ENCODE peak calls at places on chromosomes 6 and 20, in seven cellular contexts. I is heart left ventricle, G is stomach, B is suprapubic skin, R is uterus, H is body of pancreas, M is upper lobe of left lung. V is an unnamed sample.

GRCh38 chr6:46893648-46894047 is 28.1 kb downstream of the ADGRF5 start:
- DNase-seq in I (no peak), G (no peak), B (no peak), R (no peak), H (no peak), M (no peak), V (no peak)

GRCh38 chr6:169536446-169537170 is 165.2 kb downstream of the WDR27 start:
- DNase-seq in I (no peak), G (no peak), B (no peak), R (no peak), H (no peak), M (no peak), V (no peak)

GRCh38 chr20:29878281-29878741 is 1379.2 kb upstream of the DEFB115 start:
- DNase-seq in I (no peak), G (peak; percentile 26), B (peak; percentile 71), R (no peak), H (no peak), M (peak; percentile 41), V (no peak)

GRCh38 chr20:8018928-8019177 is 708 bp downstream of the TMX4 start:
- DNase-seq in I (no peak), G (no peak), B (no peak), R (no peak), H (no peak), M (no peak), V (no peak)

GRCh38 chr6:63804381-63804956 is 168.9 kb downstream of the PHF3 start:
- DNase-seq in I (no peak), G (no peak), B (no peak), R (no peak), H (no peak), M (no peak), V (no peak)

GRCh38 chr6:21138359-21139094 is 455.0 kb upstream of the SOX4 start:
- DNase-seq in I (no peak), G (no peak), B (no peak), R (no peak), H (no peak), M (no peak), V (no peak)

GRCh38 chr6:127266892-127267741 is 453 bp downstream of the RNF146 start:
- DNase-seq in I (peak; percentile 67), G (peak; percentile 48), B (peak; percentile 75), R (peak; percentile 52), H (peak; percentile 52), M (peak; percentile 93), V (no peak)

GRCh38 chr6:67252663-67253062 is 1382.4 kb upstream of the ADGRB3 start:
- DNase-seq in I (no peak), G (no peak), B (no peak), R (no peak), H (no peak), M (no peak), V (no peak)

GRCh38 chr20:16175322-16175721 is 397.9 kb downstream of the KIF16B start:
- DNase-seq in I (no peak), G (no peak), B (no peak), R (no peak), H (no peak), M (no peak), V (no peak)

GRCh38 chr6:157096522-157096921 is 226.8 kb downstream of the TMEM242 start:
- DNase-seq in I (peak; percentile 46), G (peak; percentile 35), B (no peak), R (no peak), H (peak; percentile 31), M (peak; percentile 61), V (no peak)

GRCh38 chr6:41199427-41200246 is 1.3 kb downstream of the TREML2 start:
- DNase-seq in I (no peak), G (no peak), B (no peak), R (no peak), H (no peak), M (no peak), V (no peak)

GRCh38 chr6:85081102-85081501 is 316.7 kb upstream of the TBX18 start:
- DNase-seq in I (no peak), G (no peak), B (no peak), R (no peak), H (no peak), M (no peak), V (no peak)

GRCh38 chr6:37483917-37484785 is 15.5 kb downstream of the CCDC167 start:
- DNase-seq in I (peak; percentile 60), G (peak; percentile 69), B (no peak), R (peak; percentile 61), H (peak; percentile 55), M (peak; percentile 92), V (peak; percentile 70)

GRCh38 chr6:31358302-31358701 is 1.3 kb upstream of the HLA-B start:
- DNase-seq in I (no peak), G (no peak), B (no peak), R (no peak), H (no peak), M (no peak), V (no peak)

GRCh38 chr20:48754269-48754668 is 73.5 kb downstream of the PREX1 start:
- DNase-seq in I (no peak), G (no peak), B (no peak), R (no peak), H (no peak), M (no peak), V (no peak)

GRCh38 chr6:22296936-22297335 is at the start of gene PRL:
- DNase-seq in I (no peak), G (no peak), B (no peak), R (no peak), H (no peak), M (no peak), V (no peak)

GRCh38 chr6:121651420-121651819 is 216.0 kb downstream of the GJA1 start:
- DNase-seq in I (no peak), G (no peak), B (no peak), R (no peak), H (no peak), M (no peak), V (no peak)

GRCh38 chr6:16524380-16524707 is 236.9 kb downstream of the ATXN1 start:
- DNase-seq in I (no peak), G (no peak), B (no peak), R (no peak), H (no peak), M (no peak), V (no peak)

GRCh38 chr20:19975436-19975799 is 41.7 kb upstream of the NAA20 start:
- DNase-seq in I (peak; percentile 52), G (no peak), B (no peak), R (no peak), H (peak; percentile 62), M (no peak), V (peak; percentile 33)

GRCh38 chr20:49270177-49270576 is 7.7 kb downstream of the ZNFX1 start:
- DNase-seq in I (no peak), G (no peak), B (no peak), R (no peak), H (no peak), M (no peak), V (no peak)

GRCh38 chr20:22999756-23000155 is 35.4 kb upstream of the SSTR4 start:
- DNase-seq in I (no peak), G (no peak), B (no peak), R (no peak), H (no peak), M (no peak), V (no peak)

GRCh38 chr6:163398796-163399195 is 15.7 kb upstream of the QKI start:
- DNase-seq in I (peak; percentile 49), G (peak; percentile 36), B (no peak), R (no peak), H (no peak), M (no peak), V (no peak)
- TF ChIP-seq POLR2A in I (no peak), G (no peak), B (no peak), R (no peak), H (no peak), M (peak; percentile 33), V (no peak)

DNA sequence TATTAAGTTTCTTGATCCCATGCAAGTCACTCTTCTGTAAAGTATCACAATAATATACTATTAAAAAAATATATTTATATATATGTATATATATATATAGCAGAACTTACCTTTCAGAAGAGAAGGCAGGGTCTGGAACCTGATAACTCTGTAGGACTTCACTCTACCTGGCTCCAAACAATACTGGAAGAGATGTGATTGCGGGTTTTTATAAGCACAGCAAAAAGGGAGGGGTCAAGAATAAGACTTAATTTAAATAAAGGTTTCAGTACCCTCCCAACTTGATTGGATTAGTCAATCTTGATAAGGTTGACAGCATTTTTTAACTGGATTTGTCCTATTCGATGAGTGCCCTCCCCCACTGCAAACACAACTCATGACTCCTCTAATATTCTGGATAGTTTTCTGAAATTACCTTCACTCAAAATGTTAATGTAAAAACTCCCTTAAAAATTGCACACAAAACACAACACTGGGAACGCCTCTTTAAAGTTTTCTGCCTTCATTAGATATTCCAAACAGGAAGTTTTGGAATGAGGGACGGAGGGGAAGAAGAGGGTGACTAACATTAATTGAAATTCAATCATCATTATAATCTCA is 4.0 kb upstream of the ZNF217 start:
- DNase-seq in I (no peak), G (no peak), B (peak; percentile 27), R (no peak), H (peak; percentile 2), M (no peak), V (no peak)
- H3K27ac ChIP-seq in I (no peak overlapping the region), G (no peak overlapping the region), B (peak overlapping the region; percentile 100), R (peak overlapping the region; percentile 39), H (peak overlapping the region; percentile 99), M (no peak overlapping the region), V (no peak overlapping the region)

DNA sequence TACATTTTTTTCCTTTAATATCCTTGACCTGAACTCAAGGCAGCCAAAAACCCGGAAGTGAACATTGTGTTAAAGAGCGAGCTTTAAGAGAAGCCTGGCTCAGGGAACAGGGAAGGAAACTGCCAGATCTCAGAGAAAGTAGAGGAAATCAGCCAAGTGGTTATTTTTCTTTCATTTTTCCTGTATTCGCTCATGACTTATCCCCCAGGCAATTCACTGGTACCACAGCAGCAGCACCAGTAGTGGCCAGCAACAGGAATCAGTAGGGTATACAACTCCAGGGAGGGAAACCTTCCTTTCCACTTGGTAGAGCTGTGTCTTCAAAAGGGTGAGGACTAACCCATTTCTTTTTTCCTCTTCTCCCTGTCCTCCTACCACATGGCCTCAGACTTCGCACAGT is 89.6 kb upstream of the HMGCLL1 start:
- DNase-seq in I (no peak), G (no peak), B (no peak), R (no peak), H (no peak), M (no peak), V (no peak)
- TF ChIP-seq CTCF in I (no peak), G (no peak), B (no peak), R (no peak), H (no peak), M (no peak), V (no peak)

DNA sequence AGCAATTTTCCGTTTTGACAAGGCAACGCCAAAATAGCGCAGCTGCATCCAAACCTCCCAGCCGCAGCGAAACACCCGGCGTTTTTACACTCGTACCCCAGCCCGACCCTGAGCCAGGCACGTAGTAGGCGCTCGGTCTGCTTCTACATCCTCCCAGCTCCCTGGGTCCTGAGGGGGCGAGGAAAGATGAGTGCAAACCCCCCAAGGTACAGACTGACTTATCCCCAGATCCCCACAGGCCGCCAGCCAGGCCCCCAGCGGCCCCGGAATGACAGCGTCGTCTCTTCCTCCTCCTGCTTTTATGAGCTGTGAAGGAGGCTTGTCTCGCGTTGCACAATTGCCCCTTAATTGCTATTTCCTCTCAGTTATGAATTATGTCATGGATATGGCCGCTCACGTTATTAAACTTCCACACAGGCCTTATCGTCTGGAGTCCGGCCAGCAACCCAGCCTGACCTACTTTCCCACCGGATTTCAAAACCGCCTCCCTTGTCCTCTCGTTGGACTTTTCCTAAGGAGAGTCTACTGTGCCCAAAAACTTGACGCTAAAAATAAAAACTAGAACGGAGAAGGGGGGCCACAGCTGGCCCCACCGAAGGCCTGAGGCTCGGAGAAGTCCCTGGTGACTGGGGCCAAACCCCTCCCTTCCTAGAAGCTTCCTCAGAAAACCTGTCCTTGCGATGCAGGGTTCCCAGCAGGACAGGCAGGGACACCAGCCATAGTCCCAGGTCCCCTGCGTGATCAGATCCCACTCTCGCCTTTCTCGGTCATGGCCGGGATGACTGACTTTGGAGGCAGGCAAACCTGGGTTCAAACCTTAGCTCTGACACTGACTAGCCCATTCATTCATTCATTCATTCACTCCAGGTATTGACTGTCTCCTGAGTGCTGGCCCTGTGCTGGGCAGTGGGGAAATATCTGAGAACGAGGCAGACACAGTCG is 130.9 kb upstream of the PTPN1 start:
- DNase-seq in I (peak; percentile 95), G (peak; percentile 95), B (peak; percentile 95), R (peak; percentile 96), H (peak; percentile 94), M (peak; percentile 92), V (peak; percentile 92)
- TF ChIP-seq POLR2A in I (no peak), G (no peak), B (peak; percentile 90), R (peak; percentile 52), H (peak; percentile 30), M (peak; percentile 89), V (peak; percentile 82)

V was measured in ovary.